ENCODE peak calls at places on chromosome 14, in six cellular contexts. K is CD8-positive, alpha-beta T cell; D is thoracic aorta; P is A549; M is left lung; U is DND-41. G is an unnamed sample.
A peak's percentile ranks its signal among the peaks of the same experiment; 100 is the strongest.

GRCh38 chr14:64438181-64438839 is 27.0 kb upstream of the AKAP5 start:
- DNase-seq in K (no peak), D (no peak), P (peak; percentile 67), M (no peak), U (no peak), G (no peak)

GRCh38 chr14:51661504-51661903 is 9.8 kb downstream of the FRMD6 start:
- DNase-seq in K (no peak), D (no peak), P (no peak), M (no peak), U (no peak), G (no peak)

GRCh38 chr14:91311284-91311662 is 66.8 kb upstream of the GPR68 start:
- DNase-seq in K (peak; percentile 72), D (no peak), P (no peak), M (no peak), U (peak; percentile 26), G (peak; percentile 42)

GRCh38 chr14:91835920-91836843 is 31.2 kb downstream of the TC2N start:
- DNase-seq in K (peak; percentile 88), D (no peak), P (peak; percentile 48), M (peak; percentile 89), U (no peak), G (peak; percentile 74)

GRCh38 chr14:57549765-57550420 is 56.2 kb upstream of the CCDC198 start:
- DNase-seq in K (no peak), D (no peak), P (no peak), M (no peak), U (no peak), G (no peak)

GRCh38 chr14:59585891-59586554 is 9.4 kb upstream of the CCDC175 start:
- DNase-seq in K (no peak), D (no peak), P (no peak), M (no peak), U (no peak), G (no peak)

GRCh38 chr14:45838597-45838996 is 585.6 kb upstream of the MIS18BP1 start:
- DNase-seq in K (no peak), D (no peak), P (no peak), M (no peak), U (no peak), G (peak; percentile 41)

GRCh38 chr14:76051717-76052459 is 66.3 kb downstream of the IFT43 start:
- DNase-seq in K (no peak), D (no peak), P (no peak), M (no peak), U (no peak), G (no peak)

GRCh38 chr14:76413962-76414665 is 38.2 kb downstream of the ESRRB start:
- DNase-seq in K (no peak), D (no peak), P (no peak), M (no peak), U (no peak), G (no peak)

GRCh38 chr14:33964599-33965317 is 13.9 kb upstream of the EGLN3 start:
- DNase-seq in K (no peak), D (no peak), P (no peak), M (no peak), U (no peak), G (no peak)

GRCh38 chr14:56322531-56322930 is 204.3 kb downstream of the PELI2 start:
- DNase-seq in K (no peak), D (no peak), P (no peak), M (no peak), U (no peak), G (no peak)

GRCh38 chr14:45699451-45699850 is 446.4 kb upstream of the MIS18BP1 start:
- DNase-seq in K (no peak), D (no peak), P (no peak), M (no peak), U (no peak), G (no peak)

GRCh38 chr14:75982724-75983358 is 1.0 kb upstream of the TGFB3 start:
- DNase-seq in K (no peak), D (no peak), P (peak; percentile 74), M (peak; percentile 69), U (no peak), G (no peak)

GRCh38 chr14:37508500-37508899 is 86.5 kb downstream of the FOXA1 start:
- DNase-seq in K (no peak), D (no peak), P (no peak), M (no peak), U (no peak), G (no peak)

GRCh38 chr14:51138353-51139103 is 43.6 kb upstream of the TRIM9 start:
- DNase-seq in K (no peak), D (no peak), P (no peak), M (no peak), U (no peak), G (no peak)

GRCh38 chr14:64303471-64303917 is 9.3 kb upstream of the ESR2 start:
- DNase-seq in K (no peak), D (no peak), P (peak; percentile 82), M (no peak), U (no peak), G (peak; percentile 60)

GRCh38 chr14:68109132-68109531 is 289.6 kb downstream of the RAD51B start:
- DNase-seq in K (no peak), D (no peak), P (no peak), M (no peak), U (no peak), G (no peak)

DNA sequence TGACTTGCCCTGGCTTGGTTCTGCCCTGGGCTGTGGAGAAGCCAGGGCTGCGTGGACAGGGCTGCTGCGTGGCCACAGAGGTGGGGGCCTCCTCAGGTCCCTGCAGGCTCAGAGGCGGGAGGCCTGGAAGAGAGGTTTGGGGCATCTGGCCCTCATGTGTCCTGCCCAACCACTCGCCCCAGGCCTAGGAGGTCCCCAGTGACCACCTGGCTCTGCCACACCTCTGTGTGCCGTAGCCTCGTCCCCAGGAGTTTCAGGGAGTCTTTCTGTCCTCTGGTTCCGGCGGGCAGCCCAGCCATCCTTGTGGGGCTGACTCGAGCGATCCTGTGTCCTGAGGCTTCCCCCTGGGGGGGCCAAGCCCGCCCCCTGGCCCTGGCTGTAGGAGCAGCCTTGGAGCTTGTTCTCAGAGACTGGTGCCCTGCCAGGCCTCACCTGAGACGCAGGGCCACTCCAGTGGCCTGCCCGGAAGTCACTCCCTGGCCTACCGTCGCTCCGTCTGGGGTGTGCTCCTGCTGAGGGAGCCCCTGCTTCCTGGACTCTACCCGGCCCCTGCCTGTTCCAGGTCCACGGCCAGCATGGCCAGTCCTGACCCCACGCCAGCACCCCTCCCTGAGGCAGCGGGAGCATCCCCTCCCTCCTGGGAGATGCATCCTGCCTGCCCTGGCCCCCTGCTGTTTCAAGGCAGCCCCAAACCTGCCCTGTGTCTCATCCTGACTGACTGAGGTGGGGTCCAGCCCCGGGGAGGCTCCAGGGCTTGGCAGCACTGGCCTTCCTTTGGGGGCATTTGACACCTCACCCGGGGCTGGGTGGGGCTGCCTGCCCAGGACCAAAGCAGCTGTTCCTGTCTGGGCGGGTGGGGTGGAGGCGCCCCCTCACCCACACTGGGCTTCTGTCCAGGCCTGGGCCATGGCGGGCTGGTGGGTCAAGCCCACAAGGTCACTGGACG is 13.9 kb downstream of the ASPG start:
- DNase-seq in K (no peak), D (no peak), P (no peak), M (no peak), U (no peak), G (no peak)
- TF ChIP-seq CTCF in K (no peak), D (no peak), P (no peak), M (no peak), U (no peak), G (no peak)

DNA sequence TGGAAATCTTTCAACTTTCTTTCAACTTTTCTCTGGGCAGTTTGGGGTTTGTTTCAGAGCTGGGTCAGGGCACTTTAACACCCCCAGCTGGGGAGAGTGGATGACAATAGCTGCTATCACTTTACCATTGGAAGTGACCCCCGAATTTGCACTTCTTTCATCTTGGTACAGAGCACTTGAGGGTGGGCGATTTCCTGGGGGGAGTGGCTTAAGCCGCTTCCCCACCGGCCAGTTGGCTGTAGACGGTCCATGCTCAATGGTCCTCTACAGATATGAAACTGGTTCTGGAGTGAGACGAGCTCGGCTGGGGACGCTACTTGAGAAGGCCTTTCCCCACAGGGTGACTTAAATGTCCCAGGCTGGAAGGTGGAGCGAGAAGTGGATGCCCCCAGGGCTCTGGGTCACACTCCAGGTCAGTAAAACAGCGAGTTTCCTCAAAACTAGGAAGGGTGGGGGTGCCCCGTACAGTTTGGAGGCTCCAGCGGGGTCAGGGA is at the start of gene VRTN:
- DNase-seq in K (no peak), D (no peak), P (no peak), M (no peak), U (no peak), G (no peak)
- H3K4me3 ChIP-seq in K (no peak within 1 kb of the TSS), D (no peak within 1 kb of the TSS), P (no peak within 1 kb of the TSS), M (no peak within 1 kb of the TSS), U (no peak within 1 kb of the TSS), G (no peak within 1 kb of the TSS)

GRCh38 chr14:99887407-99887806 is 94.2 kb downstream of the EML1 start:
- DNase-seq in K (no peak), D (no peak), P (no peak), M (no peak), U (no peak), G (no peak)

GRCh38 chr14:99891900-99892299 is 98.7 kb downstream of the EML1 start:
- DNase-seq in K (no peak), D (no peak), P (no peak), M (no peak), U (no peak), G (peak; percentile 69)

GRCh38 chr14:99892406-99892805 is 99.2 kb downstream of the EML1 start:
- DNase-seq in K (no peak), D (no peak), P (no peak), M (no peak), U (no peak), G (no peak)

GRCh38 chr14:99889268-99889667 is 96.1 kb downstream of the EML1 start:
- DNase-seq in K (no peak), D (no peak), P (no peak), M (no peak), U (no peak), G (no peak)

DNA sequence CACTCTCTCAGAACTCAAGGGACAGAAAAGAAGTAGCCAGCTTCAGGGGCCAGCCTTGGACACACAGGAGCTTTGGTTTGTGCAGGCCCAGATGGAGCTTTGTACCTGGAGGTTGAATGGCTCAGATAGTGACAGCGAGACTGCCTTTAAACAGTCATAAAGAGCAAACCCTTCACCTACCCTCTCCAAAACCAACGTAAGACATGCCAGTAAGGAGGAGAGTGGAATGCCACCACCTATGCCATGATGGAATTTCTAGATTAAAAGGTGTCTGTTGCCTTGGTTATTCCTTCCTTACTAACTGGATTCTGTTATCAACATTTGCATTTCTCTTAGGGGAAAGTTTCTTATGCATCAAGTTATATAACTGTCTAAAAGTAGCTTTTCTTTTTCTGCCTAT is 98.1 kb downstream of the EML1 start:
- DNase-seq in K (no peak), D (no peak), P (no peak), M (no peak), U (no peak), G (no peak)
- TF ChIP-seq CTCF in K (no peak), D (no peak), P (no peak), M (no peak), U (no peak), G (no peak)

GRCh38 chr14:101780887-101781239 is 19.4 kb downstream of the PPP2R5C start:
- DNase-seq in K (no peak), D (no peak), P (no peak), M (no peak), U (no peak), G (no peak)

GRCh38 chr14:101781240-101782061 is 19.9 kb downstream of the PPP2R5C start:
- DNase-seq in K (peak; percentile 37), D (no peak), P (no peak), M (no peak), U (no peak), G (no peak)

GRCh38 chr14:101783260-101784016 is 21.9 kb downstream of the PPP2R5C start:
- DNase-seq in K (no peak), D (no peak), P (no peak), M (no peak), U (no peak), G (no peak)

GRCh38 chr14:101776315-101776714 is 14.8 kb downstream of the PPP2R5C start:
- DNase-seq in K (no peak), D (no peak), P (no peak), M (no peak), U (peak; percentile 25), G (peak; percentile 44)

GRCh38 chr14:101780390-101780789 is 18.9 kb downstream of the PPP2R5C start:
- DNase-seq in K (no peak), D (no peak), P (no peak), M (no peak), U (no peak), G (no peak)
- H3K4me3 ChIP-seq in K (peak overlapping the region; percentile 52), D (peak overlapping the region; percentile 75), P (no peak overlapping the region), M (no peak overlapping the region), U (no peak overlapping the region), G (no peak overlapping the region)

G was measured in GM12865.